ENCODE peak calls at places on chromosome 1, in nine cellular contexts. Z is transverse colon, Q is MM.1S, L is PC-3, U is lower lobe of right lung, H is stomach, N is fibroblast of lung, M is IMR-90, T is kidney. B is an unnamed sample.

GRCh38 chr1:18341291-18342058 is 139.3 kb upstream of the KLHDC7A start:
- DNase-seq in Z (no peak), M (no peak), T (no peak), N (no peak), L (no peak), H (no peak), U (no peak), Q (no peak), B (no peak)

GRCh38 chr1:7606096-7606495 is 165.0 kb upstream of the VAMP3 start:
- DNase-seq in N (no peak), T (peak; percentile 24), H (no peak), Z (no peak), L (no peak), Q (no peak), M (no peak), U (peak; percentile 23), B (no peak)

GRCh38 chr1:206521002-206521585 is 13.8 kb downstream of the RASSF5 start:
- DNase-seq in Z (no peak), U (no peak), Q (no peak), M (no peak), H (peak; percentile 77), N (no peak), L (peak; percentile 61), T (no peak), B (no peak)

GRCh38 chr1:109722920-109723319 is 10.9 kb downstream of the GSTM5 start:
- DNase-seq in M (no peak), Z (no peak), L (no peak), H (no peak), U (no peak), Q (no peak), N (no peak), T (no peak), B (no peak)

GRCh38 chr1:111729271-111729921 is 9.8 kb downstream of the INKA2 start:
- DNase-seq in M (no peak), N (no peak), H (peak; percentile 53), Z (no peak), T (no peak), U (no peak), Q (no peak), L (no peak), B (no peak)

GRCh38 chr1:148372731-148373130 is 110.4 kb downstream of the PPIAL4G start:
- DNase-seq in T (no peak), H (no peak), L (peak; percentile 92), Z (peak; percentile 34), U (no peak), Q (peak; percentile 19), M (peak; percentile 44), N (peak; percentile 41), B (no peak)

GRCh38 chr1:158053276-158053675 is 59.8 kb downstream of the KIRREL1 start:
- DNase-seq in Q (no peak), U (no peak), M (peak; percentile 26), T (no peak), N (peak; percentile 34), H (no peak), L (no peak), Z (no peak), B (no peak)

GRCh38 chr1:232212248-232212647 is 417.7 kb downstream of the SIPA1L2 start:
- DNase-seq in U (no peak), M (no peak), H (no peak), L (no peak), Q (no peak), N (peak; percentile 24), Z (no peak), T (no peak), B (no peak)

GRCh38 chr1:7471836-7472235 is 299.3 kb upstream of the VAMP3 start:
- DNase-seq in N (peak; percentile 93), L (no peak), H (no peak), T (peak; percentile 90), U (no peak), Q (no peak), Z (no peak), M (peak; percentile 84), B (no peak)

GRCh38 chr1:33641099-33641830 is 168.8 kb downstream of the ZSCAN20 start:
- DNase-seq in T (no peak), Q (no peak), Z (no peak), L (peak; percentile 49), U (no peak), N (peak; percentile 23), M (peak; percentile 14), H (no peak), B (no peak)
- H3K4me1 ChIP-seq in T (no peaks in the 10 kb centered on the region), Q (no peaks in the 10 kb centered on the region), Z (no peaks in the 10 kb centered on the region), L (no peaks in the 10 kb centered on the region), U (no peaks in the 10 kb centered on the region), N (peaks cover 2% of the 10 kb centered on the region), M (no peaks in the 10 kb centered on the region), H (no peaks in the 10 kb centered on the region), B (no peaks in the 10 kb centered on the region)

GRCh38 chr1:47703161-47703825 is 265.4 kb downstream of the FOXD2 start:
- DNase-seq in M (no peak), N (no peak), U (no peak), H (no peak), Z (no peak), Q (no peak), L (no peak), T (no peak), B (no peak)

GRCh38 chr1:47707887-47708535 is 270.2 kb downstream of the FOXD2 start:
- DNase-seq in T (no peak), Z (peak; percentile 34), L (no peak), Q (no peak), M (no peak), U (no peak), N (no peak), H (no peak), B (peak; percentile 59)

GRCh38 chr1:47708658-47709301 is 270.9 kb downstream of the FOXD2 start:
- DNase-seq in Z (peak; percentile 47), N (peak; percentile 14), T (no peak), M (no peak), H (no peak), L (no peak), Q (no peak), U (no peak), B (no peak)

GRCh38 chr1:47703981-47704596 is 266.2 kb downstream of the FOXD2 start:
- DNase-seq in H (no peak), N (peak; percentile 48), Q (no peak), M (peak; percentile 30), T (no peak), Z (no peak), L (peak; percentile 30), U (no peak), B (no peak)

GRCh38 chr1:47705517-47706130 is 267.8 kb downstream of the FOXD2 start:
- DNase-seq in M (no peak), U (no peak), L (no peak), Z (no peak), Q (no peak), N (no peak), T (no peak), H (no peak), B (no peak)
- H3K36me3 ChIP-seq in M (no peaks in the 10 kb centered on the region), U (no peaks in the 10 kb centered on the region), L (no peaks in the 10 kb centered on the region), Z (no peaks in the 10 kb centered on the region), Q (no peaks in the 10 kb centered on the region), N (no peaks in the 10 kb centered on the region), T (no peaks in the 10 kb centered on the region), H (no peaks in the 10 kb centered on the region), B (no peaks in the 10 kb centered on the region)

DNA sequence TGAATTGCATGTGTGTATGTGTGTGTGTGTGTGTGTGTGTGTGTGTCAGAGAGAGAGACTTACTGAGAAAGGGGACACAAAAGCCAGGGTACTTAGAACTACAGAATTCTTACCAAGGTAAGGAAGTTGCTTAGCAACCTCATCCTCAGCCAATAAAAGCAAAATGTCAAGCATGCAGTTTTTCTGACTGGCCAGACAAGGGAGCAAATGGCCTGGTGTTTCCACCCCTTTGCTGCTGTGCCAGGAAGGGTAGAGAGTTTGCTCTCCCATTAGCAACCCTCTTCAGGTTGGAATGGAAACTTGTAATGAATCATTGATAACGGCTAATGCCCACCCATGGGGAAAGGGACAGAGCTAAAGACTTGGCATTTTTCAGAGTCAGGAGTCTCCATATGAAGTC is 10.7 kb downstream of the RXRG start:
- DNase-seq in T (no peak), M (no peak), U (no peak), Q (no peak), N (no peak), H (no peak), L (no peak), Z (no peak), B (no peak)
- H3K4me1 ChIP-seq in T (no peaks in the 10 kb centered on the region), M (no peaks in the 10 kb centered on the region), U (no peaks in the 10 kb centered on the region), Q (no peaks in the 10 kb centered on the region), N (no peaks in the 10 kb centered on the region), H (no peaks in the 10 kb centered on the region), L (no peaks in the 10 kb centered on the region), Z (no peaks in the 10 kb centered on the region), B (no peaks in the 10 kb centered on the region)

DNA sequence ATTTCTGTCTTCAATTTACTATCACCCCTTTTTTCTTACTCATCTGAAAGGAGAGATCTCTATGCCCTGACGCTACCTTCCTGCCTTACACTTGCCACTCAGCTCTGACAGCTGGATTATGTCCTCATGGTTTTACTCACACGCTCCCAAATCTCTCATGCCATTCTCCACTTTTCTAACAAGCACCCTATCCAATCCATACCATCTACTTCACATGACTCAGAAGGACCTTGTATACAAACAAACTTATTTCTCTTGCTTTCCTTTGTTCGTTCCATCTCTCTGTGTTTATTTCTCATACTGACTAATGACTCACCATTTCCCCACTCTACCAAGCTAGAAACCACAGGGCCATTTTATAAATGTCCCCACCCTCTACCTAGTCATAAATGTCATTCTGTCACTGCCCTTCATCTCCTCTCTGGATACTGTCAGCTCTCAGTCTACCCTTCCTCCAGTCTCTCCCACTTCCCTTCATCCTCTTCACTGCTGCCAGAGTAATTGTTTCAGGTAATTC is 87.3 kb downstream of the USP24 start:
- DNase-seq in H (no peak), Q (no peak), L (peak; percentile 69), U (no peak), Z (no peak), N (peak; percentile 49), M (peak; percentile 73), T (no peak), B (no peak)
- H3K36me3 ChIP-seq in H (peaks cover 95% of the 10 kb centered on the region), Q (no peaks in the 10 kb centered on the region), L (peaks cover 82% of the 10 kb centered on the region), U (peaks cover 95% of the 10 kb centered on the region), Z (peaks cover 79% of the 10 kb centered on the region), N (peaks cover 6% of the 10 kb centered on the region), M (peaks cover 27% of the 10 kb centered on the region), T (peaks cover 54% of the 10 kb centered on the region), B (peaks cover 21% of the 10 kb centered on the region)

GRCh38 chr1:41368801-41369200 is 7.6 kb downstream of the FOXO6 start:
- DNase-seq in Z (no peak), H (no peak), Q (no peak), M (no peak), L (no peak), U (no peak), N (no peak), T (no peak), B (no peak)
- H3K4me1 ChIP-seq in Z (peaks cover 23% of the 10 kb centered on the region), H (peaks cover 36% of the 10 kb centered on the region), Q (no peaks in the 10 kb centered on the region), M (no peaks in the 10 kb centered on the region), L (peaks cover 12% of the 10 kb centered on the region), U (peaks cover 28% of the 10 kb centered on the region), N (no peaks in the 10 kb centered on the region), T (no peaks in the 10 kb centered on the region), B (peaks cover 17% of the 10 kb centered on the region)

B was measured in mucosa of descending colon.